ENCODE peak calls at places on chromosomes 13 and 19, in seven cellular contexts. Q, W, Z, Y, G, L and N are unnamed samples.

GRCh38 chr19:19131989-19132388 is 6.3 kb downstream of the TMEM161A start:
- DNase-seq in Q (no peak), W (no peak), Z (no peak), Y (no peak), G (no peak), L (no peak), N (no peak)

GRCh38 chr13:81990652-81991051 is 1649.7 kb upstream of the SPRY2 start:
- DNase-seq in Q (no peak), W (no peak), Z (no peak), Y (no peak), G (no peak), L (no peak), N (no peak)

GRCh38 chr13:28455580-28456194 is 39.2 kb downstream of the FLT1 start:
- DNase-seq in Q (no peak), W (no peak), Z (no peak), Y (no peak), G (no peak), L (no peak), N (no peak)

GRCh38 chr13:51332566-51333361 is 6.7 kb upstream of the SERPINE3 start:
- DNase-seq in Q (no peak), W (no peak), Z (no peak), Y (no peak), G (no peak), L (no peak), N (no peak)

GRCh38 chr13:60431108-60431700 is 34.2 kb downstream of the TDRD3 start:
- DNase-seq in Q (no peak), W (peak), Z (peak), Y (no peak), G (peak), L (no peak), N (peak)

GRCh38 chr19:48874309-48875135 is 2.3 kb downstream of the PPP1R15A start:
- DNase-seq in Q (no peak), W (no peak), Z (peak), Y (no peak), G (peak), L (peak), N (peak)

GRCh38 chr19:38900220-38900629 is 456 bp downstream of the NFKBIB start:
- DNase-seq in Q (no peak), W (no peak), Z (peak), Y (no peak), G (no peak), L (no peak), N (peak)

GRCh38 chr19:38842439-38843174 is 7.2 kb downstream of the HNRNPL start:
- DNase-seq in Q (no peak), W (no peak), Z (no peak), Y (no peak), G (no peak), L (no peak), N (no peak)

GRCh38 chr13:50241479-50241878 is 226.2 kb downstream of the KCNRG start:
- DNase-seq in Q (no peak), W (no peak), Z (no peak), Y (no peak), G (no peak), L (no peak), N (no peak)

GRCh38 chr19:38303517-38304351 is at the start of gene C19orf33:
- DNase-seq in Q (peak), W (no peak), Z (no peak), Y (no peak), G (peak), L (no peak), N (peak)

GRCh38 chr13:36445806-36446423 is 13.6 kb downstream of the CCNA1 start:
- DNase-seq in Q (no peak), W (no peak), Z (no peak), Y (no peak), G (no peak), L (no peak), N (peak)

GRCh38 chr13:76643596-76643995 is 242.6 kb downstream of the KCTD12 start:
- DNase-seq in Q (no peak), W (no peak), Z (no peak), Y (no peak), G (no peak), L (no peak), N (no peak)

GRCh38 chr13:99004931-99005330 is 27.1 kb upstream of the DOCK9 start:
- DNase-seq in Q (no peak), W (no peak), Z (no peak), Y (no peak), G (no peak), L (no peak), N (no peak)

GRCh38 chr13:101916108-101916757 is 463.8 kb downstream of the ITGBL1 start:
- DNase-seq in Q (peak), W (peak), Z (peak), Y (no peak), G (peak), L (no peak), N (peak)

GRCh38 chr13:112062047-112062618 is 4.8 kb upstream of the SOX1 start:
- DNase-seq in Q (no peak), W (no peak), Z (no peak), Y (no peak), G (no peak), L (no peak), N (no peak)

DNA sequence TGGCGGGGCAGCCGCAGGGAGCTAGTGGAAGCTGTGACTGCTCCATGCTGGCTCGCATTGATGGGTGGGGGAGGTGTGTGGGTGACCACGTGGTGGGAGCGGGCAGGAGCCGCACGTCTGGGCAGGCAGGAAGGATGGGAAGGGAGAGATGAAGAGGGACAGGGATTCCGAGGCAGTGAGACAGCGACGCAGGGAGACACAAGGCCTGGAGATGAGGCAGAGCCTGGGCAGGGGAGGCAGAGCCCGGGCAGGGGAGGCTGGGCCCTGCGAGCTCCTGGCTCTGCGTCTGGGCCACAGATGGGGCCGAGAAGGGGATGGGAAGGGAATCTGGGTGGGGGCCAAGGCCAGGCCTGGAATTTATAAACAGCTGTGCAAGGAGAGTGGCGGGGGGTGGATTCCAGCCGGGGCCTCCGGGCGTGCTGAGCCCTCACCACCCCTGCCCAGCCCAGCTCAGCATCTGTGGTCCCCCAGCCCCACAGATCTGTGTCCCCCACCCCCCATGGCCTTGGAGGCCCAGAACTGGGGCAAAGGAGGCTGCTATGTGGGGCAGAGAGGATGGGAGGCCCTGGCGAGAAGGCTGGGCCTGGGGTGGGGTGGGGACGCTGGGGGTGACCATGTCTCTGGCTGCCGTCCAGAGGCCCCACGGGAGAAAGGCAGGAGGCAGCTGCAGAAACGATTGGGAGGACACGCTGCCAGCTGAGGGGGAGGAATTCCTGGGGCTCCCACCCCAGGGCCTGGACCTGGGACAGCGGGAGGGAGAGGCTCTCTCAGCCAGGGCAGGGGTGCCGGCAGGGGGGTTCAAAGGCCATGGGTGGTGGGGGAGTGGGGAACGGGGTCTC is 6.0 kb downstream of the EHD2 start:
- DNase-seq in Q (peak), W (peak), Z (peak), Y (peak), G (peak), L (peak), N (peak)
- H3K4me3 ChIP-seq in Q (no peak), W (peak), Z (peak), Y (peak), G (peak), L (peak), N (peak)

DNA sequence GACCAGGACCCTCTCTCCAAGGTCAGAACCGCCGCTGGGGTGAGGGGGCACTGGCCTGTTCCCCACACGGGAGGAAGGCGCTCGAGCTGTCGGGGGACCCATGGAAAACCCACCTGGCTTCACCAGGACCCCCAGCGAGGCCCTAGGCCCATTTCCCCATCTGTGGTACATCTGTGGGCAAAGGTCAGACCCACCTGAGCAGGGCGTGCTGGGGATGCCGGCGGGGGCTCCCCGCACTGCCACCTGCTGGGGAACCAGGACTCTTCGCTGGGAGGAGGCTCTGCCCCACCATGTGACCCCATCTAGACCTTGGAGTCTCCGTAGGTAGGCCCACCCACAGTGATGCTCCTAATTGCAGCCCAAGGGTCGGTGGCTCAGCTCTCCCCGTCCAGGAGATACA is 511 bp downstream of the WDR88 start:
- DNase-seq in Q (no peak), W (peak), Z (no peak), Y (no peak), G (no peak), L (no peak), N (no peak)
- TF ChIP-seq CTCF in Q (no peak), W (peak), Z (peak), Y (no peak), G (no peak), L (no peak), N (peak)

DNA sequence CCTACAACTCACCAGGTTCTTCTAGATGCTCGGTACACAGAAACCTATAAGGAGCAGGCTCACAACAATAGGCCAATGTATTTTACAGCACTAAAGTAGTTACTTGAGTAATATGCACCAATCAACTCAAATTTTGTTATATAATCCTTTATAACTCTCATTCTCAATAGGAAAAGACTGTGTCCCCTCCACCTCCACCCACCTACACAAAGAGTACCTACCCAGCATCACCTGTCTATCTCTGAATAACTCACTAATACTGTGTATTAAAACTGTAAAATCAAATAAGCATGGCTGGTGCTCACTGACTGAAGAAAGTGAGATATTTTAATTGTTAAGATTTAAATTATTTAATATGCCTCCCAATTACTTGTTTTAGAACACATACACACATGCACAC is 146.3 kb downstream of the ENOX1 start:
- DNase-seq in Q (no peak), W (no peak), Z (no peak), Y (no peak), G (no peak), L (no peak), N (no peak)
- H3K4me3 ChIP-seq in Q (no peak), W (no peak), Z (no peak), Y (no peak), G (no peak), L (no peak), N (no peak)

DNA sequence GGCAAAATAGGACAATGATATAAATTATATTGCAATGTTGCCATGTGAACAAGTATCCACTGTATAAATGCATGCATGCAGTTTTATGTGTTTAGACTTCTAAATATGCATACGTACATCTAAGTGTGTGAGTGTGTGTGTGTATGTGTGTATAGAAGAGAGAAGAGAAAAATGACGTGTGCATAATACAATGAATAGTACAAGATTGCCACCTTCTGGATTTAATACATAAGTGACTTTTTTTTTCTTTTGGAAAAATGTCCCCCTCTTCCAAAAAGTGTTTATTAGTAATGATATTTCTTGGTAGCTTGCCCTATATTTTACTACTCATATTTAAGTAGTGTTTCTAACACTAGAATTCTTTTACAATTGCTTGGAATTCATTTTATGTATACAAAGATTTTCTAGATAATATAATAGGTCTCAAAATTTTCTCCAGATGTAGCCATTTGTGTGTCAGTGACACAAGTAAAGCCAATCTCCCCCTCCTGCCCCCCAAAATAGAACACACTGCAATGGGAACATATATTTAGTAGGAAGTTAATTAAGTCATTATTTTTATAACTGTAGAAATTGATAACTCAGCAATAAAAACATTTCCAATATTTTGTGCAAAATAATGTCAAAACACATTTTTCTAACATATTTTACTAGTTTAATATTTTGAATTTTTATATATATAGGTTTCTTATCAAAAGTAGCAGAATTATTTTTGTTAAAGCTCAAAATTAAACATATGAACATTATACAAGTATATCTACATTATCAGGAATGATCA is 783.3 kb upstream of the ATXN8OS start:
- DNase-seq in Q (no peak), W (peak), Z (peak), Y (no peak), G (peak), L (no peak), N (peak)
- TF ChIP-seq CTCF in Q (no peak), W (peak), Z (no peak), Y (no peak), G (no peak), L (no peak), N (peak)

GRCh38 chr13:108069521-108070210 is 145.7 kb downstream of the LIG4 start:
- DNase-seq in Q (no peak), W (no peak), Z (no peak), Y (no peak), G (no peak), L (no peak), N (no peak)
- H3K4me3 ChIP-seq in Q (no peak), W (no peak), Z (no peak), Y (no peak), G (no peak), L (no peak), N (no peak)

GRCh38 chr13:23888658-23889597 is at the start of gene MIPEP:
- DNase-seq in Q (peak), W (peak), Z (peak), Y (peak), G (peak), L (peak), N (peak)

GRCh38 chr13:23889598-23890224 is 511 bp upstream of the MIPEP start:
- DNase-seq in Q (no peak), W (peak), Z (no peak), Y (no peak), G (peak), L (no peak), N (peak)
- TF ChIP-seq CTCF in Q (no peak), W (no peak), Z (no peak), Y (no peak), G (no peak), L (no peak), N (no peak)